ENCODE peak calls at places on chromosomes 16 and 17, in six cellular contexts. D, B, F, N, U and H are unnamed samples. For H3K4me1, the result is how much of the 10 kb centered on the place peaks cover.

GRCh38 chr16:3101841-3102470 is 2.9 kb upstream of the ZSCAN10 start:
- DNase-seq in D (no peak), B (no peak), F (no peak), N (no peak), U (no peak), H (no peak)

GRCh38 chr17:46121841-46122485 is 71.3 kb downstream of the KANSL1 start:
- DNase-seq in D (no peak), B (no peak), F (no peak), N (no peak), U (no peak), H (no peak)

GRCh38 chr16:49542391-49542891 is 168.8 kb downstream of the C16orf78 start:
- DNase-seq in D (no peak), B (no peak), F (no peak), N (no peak), U (no peak), H (no peak)

GRCh38 chr16:58647107-58647506 is 17.5 kb upstream of the CNOT1 start:
- DNase-seq in D (no peak), B (no peak), F (no peak), N (no peak), U (no peak), H (no peak)

GRCh38 chr16:81599034-81599744 is 154.6 kb downstream of the CMIP start:
- DNase-seq in D (no peak), B (no peak), F (no peak), N (no peak), U (no peak), H (no peak)

GRCh38 chr17:80870401-80870800 is 121.2 kb upstream of the CHMP6 start:
- DNase-seq in D (no peak), B (no peak), F (no peak), N (no peak), U (peak), H (no peak)

GRCh38 chr17:12918132-12918531 is 99.7 kb downstream of the ELAC2 start:
- DNase-seq in D (no peak), B (no peak), F (no peak), N (no peak), U (no peak), H (no peak)

GRCh38 chr16:61900482-61900881 is 135.8 kb downstream of the CDH8 start:
- DNase-seq in D (no peak), B (no peak), F (no peak), N (no peak), U (no peak), H (no peak)

GRCh38 chr17:27256225-27257030 is 37.5 kb upstream of the WSB1 start:
- DNase-seq in D (no peak), B (no peak), F (no peak), N (no peak), U (no peak), H (no peak)

GRCh38 chr17:38451030-38451839 is 23.0 kb downstream of the ARHGAP23 start:
- DNase-seq in D (no peak), B (no peak), F (no peak), N (no peak), U (no peak), H (no peak)

GRCh38 chr16:88012360-88012759 is 61.1 kb downstream of the BANP start:
- DNase-seq in D (no peak), B (no peak), F (no peak), N (no peak), U (no peak), H (no peak)
- TF ChIP-seq POLR2A in D (no peak), B (no peak), F (no peak), N (no peak), U (no peak), H (no peak)

GRCh38 chr16:721765-722481 is 977 bp downstream of the ANTKMT start:
- DNase-seq in D (no peak), B (no peak), F (no peak), N (no peak), U (no peak), H (no peak)

GRCh38 chr16:722835-723633 is 2.1 kb downstream of the ANTKMT start:
- DNase-seq in D (no peak), B (no peak), F (no peak), N (no peak), U (no peak), H (no peak)

GRCh38 chr16:719815-720506 is 985 bp upstream of the ANTKMT start:
- DNase-seq in D (no peak), B (peak), F (peak), N (no peak), U (no peak), H (no peak)

GRCh38 chr16:720507-720989 is 398 bp upstream of the ANTKMT start:
- DNase-seq in D (no peak), B (peak), F (peak), N (no peak), U (no peak), H (no peak)

DNA sequence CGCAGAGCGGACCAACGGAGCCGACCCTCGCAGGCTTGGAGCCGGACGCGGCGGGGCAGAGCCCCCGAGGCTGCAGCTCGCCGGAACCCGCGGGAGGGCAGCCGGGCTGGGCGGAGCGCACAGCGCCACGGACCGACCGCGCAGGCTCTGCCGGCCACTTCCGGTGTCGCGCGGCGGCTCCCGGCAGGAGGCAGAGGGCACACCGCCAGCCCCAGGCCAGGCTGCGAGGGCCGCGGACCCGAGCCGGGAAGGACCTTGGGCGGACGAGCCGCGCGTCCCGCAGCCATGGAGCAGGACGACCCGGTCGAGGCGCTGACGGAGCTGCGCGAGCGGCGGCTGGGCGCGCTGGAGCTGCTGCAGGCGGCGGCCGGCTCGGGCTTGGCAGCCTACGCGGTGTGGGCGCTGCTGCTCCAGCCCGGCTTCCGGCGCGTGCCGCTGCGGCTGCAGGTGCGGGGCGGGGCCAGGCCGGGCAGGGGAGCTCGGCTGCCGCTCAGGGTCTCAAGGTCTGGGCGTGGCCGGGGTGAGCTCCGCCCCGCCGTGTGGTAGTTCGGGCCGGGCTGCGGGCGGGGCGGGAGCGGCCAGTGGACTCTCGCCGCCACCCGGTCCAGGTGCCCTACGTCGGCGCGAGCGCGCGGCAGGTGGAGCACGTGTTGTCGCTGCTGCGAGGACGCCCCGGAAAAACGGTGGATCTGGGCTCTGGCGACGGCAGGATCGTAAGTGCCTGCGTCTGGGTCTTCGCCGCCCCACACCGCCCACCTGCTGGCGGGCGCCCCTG is at the start of gene ANTKMT:
- DNase-seq in D (no peak), B (peak), F (peak), N (no peak), U (peak), H (no peak)
- H3K4me1 ChIP-seq in D (under half), B (under half), F (under half), N (under half), U (under half), H (under half)

DNA sequence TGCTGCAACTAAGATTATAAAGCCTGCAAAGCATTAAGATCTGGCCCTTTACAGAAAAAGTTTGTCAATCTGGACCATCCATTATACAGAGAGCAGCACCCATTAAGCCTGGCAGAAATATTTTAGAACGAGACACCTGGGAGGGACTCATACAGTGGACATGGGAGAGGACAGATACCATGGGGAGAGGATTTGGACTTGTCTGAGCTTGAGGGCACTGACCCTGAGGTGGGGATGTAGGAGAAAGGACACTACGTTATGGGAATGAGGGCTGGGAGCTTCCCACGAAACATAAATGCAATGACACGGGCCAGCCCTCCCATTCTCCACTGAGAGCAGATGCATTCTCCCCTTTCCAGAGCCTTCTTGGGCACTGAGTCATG is 6.2 kb downstream of the RUSF1 start:
- DNase-seq in D (no peak), B (no peak), F (no peak), N (no peak), U (no peak), H (no peak)
- H3K4me3 ChIP-seq in D (no peak), B (no peak), F (no peak), N (no peak), U (no peak), H (no peak)

DNA sequence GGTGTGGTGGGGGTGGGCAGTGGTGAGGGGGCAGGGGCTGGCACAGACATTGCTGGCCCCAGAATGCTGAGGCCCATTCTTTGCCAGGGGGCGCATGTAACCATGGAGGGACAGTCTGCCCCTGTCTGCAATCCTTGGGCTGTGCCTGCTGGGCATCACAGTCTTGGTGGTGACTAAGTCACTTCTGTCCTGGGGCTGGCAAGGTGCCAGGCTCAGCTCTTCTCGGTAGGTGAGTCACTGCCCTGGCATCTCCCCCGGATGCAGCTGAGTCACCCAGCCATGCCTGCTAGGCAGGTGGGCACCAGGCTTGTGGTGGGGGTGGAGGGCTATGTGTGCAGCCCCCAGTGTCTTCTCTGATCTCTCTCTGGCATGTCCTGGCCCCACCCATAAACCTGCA is 5.6 kb downstream of the RARA start:
- DNase-seq in D (no peak), B (peak), F (peak), N (no peak), U (peak), H (no peak)
- TF ChIP-seq POLR2A in D (no peak), B (no peak), F (no peak), N (no peak), U (no peak), H (no peak)

GRCh38 chr16:17301593-17302135 is 169.1 kb downstream of the XYLT1 start:
- DNase-seq in D (no peak), B (no peak), F (peak), N (no peak), U (no peak), H (no peak)
- H3K4me1 ChIP-seq in D (under half), B (under half), F (half or more), N (under half), U (under half), H (under half)

DNA sequence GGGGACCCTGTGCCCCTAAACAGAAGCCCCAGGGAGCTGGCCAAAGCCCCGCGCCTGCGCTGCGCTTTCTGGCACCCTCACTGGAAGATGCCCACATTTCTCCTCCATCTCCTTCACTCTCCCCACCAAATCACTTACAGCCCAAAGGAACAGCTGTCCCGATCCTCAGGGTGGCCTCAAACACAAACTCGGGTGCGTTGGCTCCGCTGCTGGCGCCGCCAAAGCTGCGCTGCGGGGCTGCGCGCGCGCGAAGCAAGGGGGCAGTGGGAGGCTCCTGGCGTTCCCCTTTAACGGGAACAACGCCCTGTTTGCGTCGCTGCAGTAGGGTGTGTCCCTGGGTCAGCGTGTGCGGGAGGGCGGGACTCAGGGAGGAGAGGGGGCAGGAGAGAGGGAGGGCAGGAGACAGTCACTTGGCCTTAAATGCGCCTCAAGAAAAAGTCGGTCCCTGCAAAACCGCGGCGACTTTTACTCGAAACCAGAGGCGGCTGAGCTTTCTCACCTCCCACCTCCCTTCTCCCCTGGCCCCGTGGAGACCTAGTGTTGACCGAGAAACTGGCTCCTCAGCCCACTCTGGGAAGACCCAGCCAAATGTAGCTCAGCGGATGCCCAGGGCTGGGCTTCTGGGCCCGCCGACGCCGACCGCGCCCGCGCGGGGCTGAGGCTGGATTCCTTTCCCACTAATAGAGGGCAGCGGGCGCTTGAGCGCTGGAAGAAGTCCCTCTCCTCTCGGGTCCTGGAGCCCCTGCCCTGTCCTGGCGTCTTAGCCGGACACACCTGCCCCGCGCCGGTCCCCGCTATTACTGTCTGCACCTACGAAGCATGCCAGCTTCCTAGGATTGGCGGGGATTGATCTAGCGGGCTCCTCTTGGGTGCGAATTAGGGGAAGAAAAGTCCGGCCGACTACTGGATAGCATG is 2.6 kb downstream of the PMP22 start:
- DNase-seq in D (peak), B (peak), F (peak), N (peak), U (peak), H (peak)
- H3K4me3 ChIP-seq in D (peak), B (peak), F (peak), N (peak), U (peak), H (peak)

GRCh38 chr17:7623661-7624060 is 4.0 kb downstream of the SAT2 start:
- DNase-seq in D (no peak), B (no peak), F (no peak), N (no peak), U (no peak), H (no peak)
- TF ChIP-seq POLR2A in D (no peak), B (no peak), F (no peak), N (no peak), U (no peak), H (no peak)